ENCODE peak calls at places on chromosome 4, in ten cellular contexts. I is fibroblast of lung, S is mammary epithelial cell, M is colonic mucosa, Y is endodermal cell, D is astrocyte, N is neuronal stem cell, J is neural progenitor cell, L is SK-N-SH, V is IMR-90. E is an unnamed sample.

GRCh38 chr4:183563874-183564273 is 59.0 kb downstream of the ING2 start:
- DNase-seq in V (peak), S (peak), L (no peak), I (peak), M (no peak), D (peak), J (no peak), Y (no peak), N (no peak), E (no peak)

GRCh38 chr4:38958453-38958852 is 73.8 kb downstream of the TMEM156 start:
- DNase-seq in I (peak), V (peak), J (no peak), D (no peak), Y (no peak), M (no peak), S (no peak), L (no peak), N (no peak), E (no peak)

GRCh38 chr4:3756343-3757059 is 9.7 kb upstream of the ADRA2C start:
- DNase-seq in J (no peak), S (no peak), L (peak), I (no peak), V (no peak), N (no peak), D (no peak), M (no peak), Y (peak), E (peak)

GRCh38 chr4:84678976-84679744 is 96.2 kb downstream of the CDS1 start:
- DNase-seq in S (no peak), M (no peak), N (no peak), V (no peak), Y (no peak), I (no peak), D (no peak), L (no peak), J (no peak), E (no peak)

GRCh38 chr4:152572417-152573086 is 36.7 kb upstream of the FBXW7 start:
- DNase-seq in L (no peak), S (peak), J (no peak), Y (no peak), V (peak), N (no peak), D (peak), M (peak), I (peak), E (no peak)

GRCh38 chr4:121237069-121237399 is 72.9 kb upstream of the TNIP3 start:
- DNase-seq in J (no peak), S (no peak), D (no peak), N (no peak), M (no peak), L (no peak), V (no peak), Y (no peak), I (no peak), E (no peak)

GRCh38 chr4:113825272-113825671 is 63.7 kb upstream of the CAMK2D start:
- DNase-seq in V (no peak), D (peak), I (no peak), Y (no peak), N (no peak), S (no peak), M (no peak), J (no peak), L (no peak), E (no peak)

GRCh38 chr4:40316333-40316781 is 18.8 kb upstream of the CHRNA9 start:
- DNase-seq in Y (no peak), N (no peak), L (no peak), I (peak), D (peak), M (no peak), V (peak), J (no peak), S (peak), E (no peak)

GRCh38 chr4:124206779-124207605 is 505.5 kb downstream of the ANKRD50 start:
- DNase-seq in N (no peak), J (no peak), V (peak), S (no peak), Y (no peak), M (no peak), L (no peak), I (peak), D (peak), E (no peak)

GRCh38 chr4:71269241-71269640 is 69.6 kb upstream of the SLC4A4 start:
- DNase-seq in J (no peak), D (peak), M (no peak), S (no peak), I (no peak), Y (no peak), V (no peak), L (no peak), N (no peak), E (no peak)

GRCh38 chr4:31467781-31468180 is 747.6 kb downstream of the PCDH7 start:
- DNase-seq in D (peak), J (no peak), L (no peak), S (peak), I (peak), V (no peak), N (no peak), Y (no peak), M (no peak), E (no peak)

GRCh38 chr4:48913346-48913745 is 6.8 kb upstream of the OCIAD2 start:
- DNase-seq in N (no peak), V (peak), I (peak), Y (no peak), D (peak), M (no peak), J (no peak), S (peak), L (no peak), E (no peak)

GRCh38 chr4:42917316-42917715 is 24.8 kb downstream of the GRXCR1 start:
- DNase-seq in S (no peak), N (no peak), V (no peak), D (no peak), Y (no peak), M (no peak), I (no peak), L (no peak), J (no peak), E (no peak)

GRCh38 chr4:143234153-143234552 is 49.4 kb downstream of the USP38 start:
- DNase-seq in D (no peak), V (peak), L (no peak), S (no peak), I (peak), J (no peak), Y (no peak), M (no peak), N (no peak), E (no peak)

GRCh38 chr4:23930750-23931488 is 41.1 kb upstream of the PPARGC1A start:
- DNase-seq in L (peak), V (no peak), D (peak), J (peak), N (no peak), I (peak), Y (peak), M (peak), S (no peak), E (peak)

GRCh38 chr4:56902703-56903102 is 5.0 kb upstream of the REST start:
- DNase-seq in N (no peak), M (no peak), D (no peak), Y (no peak), I (no peak), S (no peak), V (no peak), J (no peak), L (no peak), E (no peak)

GRCh38 chr4:164405774-164406173 is 348.2 kb upstream of the SMIM31 start:
- DNase-seq in J (no peak), M (no peak), Y (no peak), L (no peak), V (no peak), N (no peak), I (no peak), D (no peak), S (no peak), E (no peak)

GRCh38 chr4:78024692-78025091 is 32.4 kb upstream of the FRAS1 start:
- DNase-seq in S (no peak), N (no peak), Y (no peak), D (no peak), M (no peak), V (no peak), J (no peak), I (no peak), L (no peak), E (no peak)

GRCh38 chr4:71239365-71239764 is 99.5 kb upstream of the SLC4A4 start:
- DNase-seq in L (no peak), V (peak), I (peak), S (peak), M (no peak), N (no peak), J (no peak), Y (no peak), D (peak), E (no peak)

GRCh38 chr4:35900608-35901243 is 343.6 kb downstream of the ARAP2 start:
- DNase-seq in J (no peak), V (no peak), I (no peak), N (no peak), L (no peak), D (no peak), S (no peak), M (no peak), Y (no peak), E (no peak)

GRCh38 chr4:81845761-81846160 is 374.1 kb upstream of the RASGEF1B start:
- DNase-seq in I (no peak), L (no peak), M (no peak), J (no peak), S (no peak), N (no peak), V (no peak), Y (no peak), D (no peak), E (no peak)

GRCh38 chr4:95232358-95233156 is 316.2 kb downstream of the UNC5C start:
- DNase-seq in S (peak), I (no peak), Y (no peak), N (no peak), D (no peak), J (no peak), L (no peak), V (no peak), M (no peak), E (no peak)

GRCh38 chr4:161364681-161365080 is 799.1 kb downstream of the FSTL5 start:
- DNase-seq in M (no peak), Y (no peak), N (no peak), I (no peak), J (no peak), V (no peak), L (no peak), S (no peak), D (no peak), E (no peak)

GRCh38 chr4:141391293-141391692 is 170.6 kb downstream of the ZNF330 start:
- DNase-seq in D (peak), I (peak), J (no peak), S (peak), V (peak), N (no peak), Y (no peak), L (no peak), M (no peak), E (no peak)

GRCh38 chr4:24598025-24598424 is 13.7 kb upstream of the DHX15 start:
- DNase-seq in M (peak), Y (no peak), L (no peak), I (no peak), S (peak), J (no peak), N (no peak), V (peak), D (no peak), E (no peak)

GRCh38 chr4:186144180-186144579 is 39.7 kb downstream of the FAM149A start:
- DNase-seq in V (peak), M (peak), N (peak), L (peak), J (peak), S (peak), Y (no peak), D (peak), I (peak), E (peak)

GRCh38 chr4:173413043-173413442 is 14.1 kb upstream of the SCRG1 start:
- DNase-seq in S (no peak), J (no peak), Y (no peak), I (peak), V (peak), N (no peak), M (no peak), D (no peak), L (no peak), E (no peak)

GRCh38 chr4:184062769-184063168 is 154.9 kb downstream of the ENPP6 start:
- DNase-seq in J (no peak), S (no peak), N (no peak), I (no peak), M (no peak), L (no peak), Y (no peak), D (no peak), V (no peak), E (no peak)

GRCh38 chr4:101282076-101282844 is 65.1 kb downstream of the PPP3CA start:
- DNase-seq in M (no peak), D (no peak), N (no peak), S (no peak), Y (peak), J (no peak), I (no peak), V (no peak), L (no peak), E (peak)

GRCh38 chr4:65669981-65670330 is 333 bp downstream of the EPHA5 start:
- DNase-seq in M (no peak), L (no peak), I (no peak), D (no peak), J (no peak), V (no peak), S (no peak), N (no peak), Y (no peak), E (no peak)

GRCh38 chr4:1762264-1763010 is 30.7 kb upstream of the FGFR3 start:
- DNase-seq in S (no peak), V (no peak), Y (no peak), M (no peak), I (no peak), J (no peak), L (no peak), N (no peak), D (no peak), E (no peak)

GRCh38 chr4:73918058-73918457 is 48.9 kb downstream of the CXCL1 start:
- DNase-seq in V (no peak), J (no peak), S (no peak), D (no peak), L (no peak), I (no peak), N (no peak), Y (no peak), M (no peak), E (no peak)

GRCh38 chr4:89072921-89073320 is 15.9 kb upstream of the FAM13A start:
- DNase-seq in M (no peak), Y (no peak), S (no peak), V (no peak), L (no peak), N (no peak), I (no peak), D (no peak), J (no peak), E (no peak)

GRCh38 chr4:153295131-153295755 is 49.2 kb upstream of the MND1 start:
- DNase-seq in V (no peak), L (no peak), N (no peak), I (no peak), M (no peak), J (no peak), S (peak), D (no peak), Y (no peak), E (peak)

GRCh38 chr4:52904421-52904820 is 42.3 kb downstream of the RASL11B start:
- DNase-seq in S (no peak), J (no peak), N (no peak), I (no peak), M (no peak), L (no peak), V (peak), D (peak), Y (no peak), E (no peak)

DNA sequence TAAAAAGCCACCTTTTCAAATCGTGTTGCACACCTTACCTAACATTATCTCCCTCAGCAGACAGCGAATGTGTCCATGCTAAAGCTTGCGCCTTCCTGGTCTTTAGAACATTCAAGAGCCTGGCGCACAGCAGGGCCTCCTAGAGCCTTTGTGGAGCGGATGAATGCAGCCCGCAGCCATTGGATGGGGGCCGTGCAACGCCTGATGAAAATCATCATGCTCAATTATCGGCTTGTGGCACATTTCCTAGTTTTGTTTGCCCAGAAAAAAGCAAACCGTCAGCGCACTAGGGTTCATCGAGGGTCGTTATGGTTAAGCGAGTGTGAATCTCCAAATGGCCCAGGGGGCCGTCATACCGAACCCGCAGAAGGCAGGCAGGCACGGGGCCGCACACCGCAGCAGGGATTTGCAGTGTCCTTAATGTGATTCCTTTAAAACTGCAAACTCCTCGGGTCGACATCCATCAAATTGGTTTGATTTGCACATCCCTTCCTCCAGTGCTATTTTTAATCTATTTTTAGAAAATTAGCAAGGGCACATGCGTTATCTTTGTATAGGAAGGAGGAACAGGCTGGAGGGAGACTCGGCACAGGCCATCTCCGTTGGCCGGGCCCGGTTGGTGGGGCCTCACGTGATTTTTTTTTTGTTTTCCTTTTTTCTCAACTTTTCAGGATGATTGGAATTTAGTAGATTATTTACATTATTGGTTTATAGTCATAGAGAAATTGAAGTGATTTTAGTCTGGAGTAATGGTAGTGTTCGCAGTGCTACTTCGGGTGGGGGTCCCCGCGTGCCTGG is 53.1 kb downstream of the ABLIM2 start:
- DNase-seq in M (no peak), I (no peak), N (no peak), S (no peak), D (no peak), Y (no peak), L (no peak), V (no peak), J (peak), E (no peak)
- H3K9ac ChIP-seq in M (no peak), I (no peak), N (no peak), S (no peak), D (no peak), Y (no peak), L (no peak), V (no peak), J (no peak), E (no peak)

GRCh38 chr4:87356832-87357526 is 34.0 kb downstream of the HSD17B11 start:
- DNase-seq in L (no peak), V (no peak), M (no peak), S (peak), D (no peak), N (no peak), I (no peak), Y (no peak), J (no peak), E (no peak)

GRCh38 chr4:87359258-87359657 is 31.7 kb downstream of the HSD17B11 start:
- DNase-seq in Y (no peak), D (no peak), L (no peak), I (no peak), M (no peak), N (no peak), V (no peak), S (no peak), J (no peak), E (no peak)

GRCh38 chr4:87353592-87353991 is 30.9 kb upstream of the HSD17B13 start:
- DNase-seq in Y (peak), D (no peak), M (no peak), N (peak), L (peak), S (peak), V (peak), I (peak), J (peak), E (peak)

GRCh38 chr4:87354168-87355102 is 31.8 kb upstream of the HSD17B13 start:
- DNase-seq in J (no peak), Y (no peak), N (no peak), S (peak), D (no peak), V (peak), I (peak), M (no peak), L (no peak), E (no peak)
- H3K9ac ChIP-seq in J (no peak), Y (no peak), N (no peak), S (no peak), D (no peak), V (no peak), I (no peak), M (no peak), L (no peak), E (no peak)

GRCh38 chr4:86946868-86947493 is 12.2 kb downstream of the AFF1 start:
- DNase-seq in L (no peak), N (no peak), M (no peak), I (no peak), V (no peak), Y (peak), J (no peak), S (no peak), D (no peak), E (no peak)
- H3K9ac ChIP-seq in L (no peak), N (no peak), M (no peak), I (no peak), V (no peak), Y (no peak), J (no peak), S (no peak), D (no peak), E (no peak)

GRCh38 chr4:16670726-16671125 is 227.7 kb downstream of the LDB2 start:
- DNase-seq in J (no peak), N (no peak), V (no peak), D (no peak), S (no peak), L (no peak), I (no peak), Y (no peak), M (no peak), E (no peak)

GRCh38 chr4:16677545-16677944 is 220.9 kb downstream of the LDB2 start:
- DNase-seq in I (peak), N (no peak), M (no peak), D (no peak), S (no peak), J (no peak), V (peak), L (peak), Y (no peak), E (no peak)

GRCh38 chr4:16674133-16674532 is 224.3 kb downstream of the LDB2 start:
- DNase-seq in D (no peak), I (no peak), N (no peak), S (no peak), M (no peak), L (peak), Y (no peak), J (no peak), V (no peak), E (no peak)

GRCh38 chr4:16676247-16676646 is 222.2 kb downstream of the LDB2 start:
- DNase-seq in J (no peak), L (no peak), N (no peak), D (no peak), I (no peak), V (no peak), Y (no peak), M (no peak), S (no peak), E (no peak)
- H3K9ac ChIP-seq in J (no peak), L (no peak), N (no peak), D (no peak), I (no peak), V (no peak), Y (no peak), M (no peak), S (no peak), E (no peak)

DNA sequence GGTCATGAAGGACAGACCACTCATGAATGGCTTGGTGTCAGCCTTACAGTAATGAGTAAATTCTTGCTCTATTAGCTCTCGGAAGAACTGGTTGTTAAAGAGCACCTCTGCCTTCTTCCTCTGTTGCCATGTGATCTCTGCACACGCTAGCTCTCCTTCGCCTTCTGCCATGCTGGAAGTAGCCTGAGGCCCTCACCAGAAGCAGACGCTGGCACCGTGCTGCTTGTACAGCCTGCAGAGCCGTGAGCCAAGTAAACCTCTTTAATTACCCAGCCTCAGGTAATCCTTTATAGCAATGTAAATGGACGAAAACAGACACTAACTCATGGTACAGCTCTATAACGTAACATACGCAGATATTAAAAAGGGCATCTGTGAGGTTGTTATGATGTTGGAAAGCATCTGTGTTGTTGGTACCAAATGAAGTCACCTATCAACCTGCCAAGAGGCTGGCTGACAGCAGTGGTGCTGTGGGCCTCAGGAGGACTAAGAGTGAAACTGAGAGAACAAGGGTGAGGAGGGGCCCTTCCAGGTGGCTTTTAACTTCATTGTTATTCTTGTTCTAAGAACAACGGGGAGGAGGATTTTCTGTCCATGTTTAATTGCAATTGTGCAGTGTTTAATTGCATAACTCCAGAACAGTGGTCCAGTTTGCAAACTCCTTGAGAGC is 69.2 kb downstream of the CRMP1 start:
- DNase-seq in D (no peak), N (no peak), M (no peak), L (no peak), S (no peak), J (no peak), V (no peak), I (no peak), Y (no peak), E (no peak)
- H3K9ac ChIP-seq in D (no peak), N (no peak), M (no peak), L (no peak), S (no peak), J (no peak), V (no peak), I (no peak), Y (no peak), E (no peak)

E was measured in H9.